ENCODE peak calls at places on chromosomes 5 and 9, in six cellular contexts. H is HepG2, F is Panc1, U is tibial nerve, K is SK-N-SH, S is HCT116. X is an unnamed sample.

GRCh38 chr5:124157320-124157719 is 589.1 kb downstream of the ZNF608 start:
- DNase-seq in H (no peak), K (no peak), U (no peak), S (no peak), F (no peak), X (no peak)

GRCh38 chr9:77879344-77880089 is 152.1 kb downstream of the GNAQ start:
- DNase-seq in U (no peak), H (no peak), F (no peak), S (peak; percentile 31), K (no peak), X (no peak)

GRCh38 chr5:87787640-87788039 is 374.9 kb upstream of the CCNH start:
- DNase-seq in U (no peak), F (no peak), S (no peak), K (no peak), H (no peak), X (peak; percentile 49)

GRCh38 chr5:14187660-14188059 is 44.5 kb downstream of the TRIO start:
- DNase-seq in S (no peak), U (no peak), H (no peak), K (no peak), F (no peak), X (no peak)

GRCh38 chr9:122835313-122835731 is 6.9 kb upstream of the PDCL start:
- DNase-seq in K (peak; percentile 51), H (peak; percentile 31), S (no peak), F (no peak), U (no peak), X (peak; percentile 66)

GRCh38 chr5:152349683-152350526 is 55.2 kb downstream of the NMUR2 start:
- DNase-seq in K (peak; percentile 45), S (peak; percentile 15), U (no peak), H (peak; percentile 21), F (peak; percentile 27), X (peak; percentile 83)

GRCh38 chr5:9278925-9279603 is 266.8 kb downstream of the SEMA5A start:
- DNase-seq in S (no peak), H (no peak), U (no peak), F (no peak), K (no peak), X (no peak)

GRCh38 chr5:133244242-133244641 is 192.4 kb downstream of the HSPA4 start:
- DNase-seq in S (no peak), K (peak; percentile 44), U (no peak), H (peak; percentile 65), F (no peak), X (no peak)

GRCh38 chr5:89147026-89147425 is 264.0 kb upstream of the MEF2C start:
- DNase-seq in U (no peak), F (no peak), K (no peak), S (no peak), H (no peak), X (no peak)
- H3K4me3 ChIP-seq in U (no peak overlapping the region), F (no peak overlapping the region), K (no peak overlapping the region), S (no peak overlapping the region), H (no peak overlapping the region), X (no peak overlapping the region)

DNA sequence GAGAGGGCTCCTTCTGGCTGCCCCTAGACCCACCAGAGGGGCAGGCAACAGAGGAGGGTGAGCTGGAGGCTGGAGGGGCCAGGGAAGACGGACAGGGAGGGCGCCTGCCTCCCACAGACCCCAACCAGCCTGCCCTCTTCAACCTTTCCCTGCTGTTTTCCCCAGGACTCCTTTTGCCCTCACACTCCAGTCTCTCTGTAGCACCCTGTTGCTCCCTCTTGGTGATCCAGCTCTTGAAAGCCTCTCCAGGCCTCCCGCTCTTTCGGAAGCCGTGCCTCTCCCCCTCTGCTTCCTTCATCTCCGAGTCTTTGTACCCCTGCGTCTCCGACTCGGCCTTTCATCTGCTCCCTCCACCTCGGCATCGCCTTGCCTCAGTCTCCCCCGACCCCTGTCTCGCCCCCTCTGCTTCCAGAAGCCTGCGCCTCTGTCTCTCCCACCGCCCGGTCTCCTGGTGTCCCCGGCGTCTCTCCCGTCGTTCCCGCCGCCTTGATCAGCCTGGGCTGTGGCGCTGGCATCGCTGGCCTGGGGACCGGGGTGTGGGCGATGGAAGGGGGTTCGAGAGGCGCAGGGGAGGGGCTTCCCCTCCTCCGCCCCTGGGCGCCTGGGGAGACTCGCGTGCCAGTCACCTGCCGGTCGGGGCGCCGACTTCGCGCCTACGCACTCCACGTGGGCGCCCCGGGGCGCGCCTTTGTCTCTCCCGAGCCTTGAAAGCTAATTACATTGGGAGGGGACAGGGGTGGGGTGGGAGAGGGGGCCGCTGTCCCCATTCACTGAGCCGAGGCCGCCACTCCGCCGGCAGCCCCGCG is 5.3 kb upstream of the PRDM12 start:
- DNase-seq in H (no peak), S (no peak), U (no peak), K (no peak), F (no peak), X (no peak)
- H3K4me1 ChIP-seq in H (peaks cover 32% of the 10 kb centered on the region), S (no peaks in the 10 kb centered on the region), U (peaks cover 52% of the 10 kb centered on the region), K (peaks cover 3% of the 10 kb centered on the region), F (no peaks in the 10 kb centered on the region), X (no peaks in the 10 kb centered on the region)

DNA sequence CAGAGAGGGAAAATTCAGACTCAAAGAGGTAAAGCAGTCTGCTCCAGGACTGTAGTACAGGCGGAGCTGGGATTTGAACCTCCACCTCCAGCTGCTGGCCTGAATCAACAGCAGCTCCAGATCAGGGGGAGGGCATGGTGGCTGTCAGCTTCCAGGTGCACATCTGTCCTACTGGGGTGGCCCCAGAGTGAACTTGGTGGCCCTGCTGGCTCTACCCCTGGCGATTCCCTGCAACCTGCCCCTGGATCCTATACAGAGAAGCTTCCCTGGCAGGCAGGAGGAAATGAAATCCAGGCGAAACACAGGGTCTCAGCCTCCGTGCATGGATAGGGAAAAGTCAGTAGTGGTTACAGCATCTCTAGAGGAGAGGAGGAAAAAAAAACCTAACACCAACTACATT is 71.5 kb upstream of the UNC5A start:
- DNase-seq in H (no peak), K (peak; percentile 52), S (no peak), U (no peak), F (no peak), X (peak; percentile 33)
- H3K27me3 ChIP-seq in H (peaks cover 4% of the 10 kb centered on the region), K (no peaks in the 10 kb centered on the region), S (no peaks in the 10 kb centered on the region), U (peaks cover 69% of the 10 kb centered on the region), F (no peaks in the 10 kb centered on the region), X (peaks cover 19% of the 10 kb centered on the region)

DNA sequence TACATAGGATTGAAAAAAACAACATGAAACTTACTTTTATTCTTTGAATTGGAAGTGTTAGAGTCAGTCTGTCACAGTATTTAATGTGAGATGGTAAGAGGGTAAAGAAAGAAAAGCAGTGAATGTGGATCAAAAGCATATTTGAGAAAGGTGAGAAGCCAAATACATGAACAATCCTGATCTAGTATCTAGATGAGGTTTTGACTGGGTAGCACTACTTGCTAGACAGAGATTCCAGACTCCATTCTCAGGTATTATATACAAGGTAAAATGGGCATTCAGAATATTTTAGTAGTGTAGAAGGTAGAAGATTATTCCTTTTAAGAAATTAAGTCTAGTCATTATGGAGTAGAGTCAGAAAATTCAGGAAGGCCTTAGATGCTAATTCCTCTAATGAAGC is 62.2 kb downstream of the SLC38A9 start:
- DNase-seq in F (no peak), K (no peak), U (no peak), H (no peak), S (no peak), X (no peak)
- H3K4me3 ChIP-seq in F (no peak overlapping the region), K (no peak overlapping the region), U (no peak overlapping the region), H (no peak overlapping the region), S (no peak overlapping the region), X (no peak overlapping the region)